ENCODE peak calls at places on chromosomes 12 and 14, in eight cellular contexts. Z is fibroblast of the conjunctiva, T is NCI-H1092, B is kidney tubule cell, H is NCI-H446, X is anterior cingulate cortex, S is amniotic stem cell, J is HFFc6. O is an unnamed sample.

GRCh38 chr12:127485528-127485927 is 781.4 kb upstream of the TMEM132C start:
- DNase-seq in Z (peak; percentile 67), T (no peak), B (peak; percentile 86), H (no peak), X (no peak), S (peak; percentile 91), J (peak; percentile 96), O (no peak)

GRCh38 chr12:62191747-62192485 is 68.3 kb upstream of the USP15 start:
- DNase-seq in Z (no peak), T (no peak), B (peak; percentile 61), H (no peak), X (no peak), S (peak; percentile 7), J (peak; percentile 19), O (peak; percentile 13)

GRCh38 chr14:105924951-105925591 is 398.7 kb downstream of the TMEM121 start:
- DNase-seq in Z (no peak), T (no peak), B (no peak), H (no peak), X (no peak), S (no peak), J (no peak), O (no peak)

GRCh38 chr14:81315344-81315743 is 84.8 kb downstream of the STON2 start:
- DNase-seq in Z (no peak), T (peak; percentile 35), B (no peak), H (no peak), X (no peak), S (no peak), J (no peak), O (no peak)

GRCh38 chr14:50666772-50667490 is 1.2 kb downstream of the SAV1 start:
- DNase-seq in Z (peak; percentile 50), T (no peak), B (peak; percentile 72), H (no peak), X (no peak), S (peak; percentile 18), J (peak; percentile 37), O (peak; percentile 43)

GRCh38 chr12:115871714-115872113 is 405.8 kb downstream of the MED13L start:
- DNase-seq in Z (peak; percentile 6), T (no peak), B (peak; percentile 33), H (no peak), X (no peak), S (no peak), J (peak; percentile 34), O (no peak)

GRCh38 chr12:1077036-1077803 is 86.2 kb downstream of the ERC1 start:
- DNase-seq in Z (no peak), T (no peak), B (no peak), H (no peak), X (no peak), S (no peak), J (no peak), O (no peak)

GRCh38 chr14:74488788-74489397 is 4.2 kb downstream of the NPC2 start:
- DNase-seq in Z (no peak), T (no peak), B (peak; percentile 73), H (no peak), X (no peak), S (peak; percentile 34), J (peak; percentile 53), O (no peak)

GRCh38 chr12:76536546-76536945 is 23.0 kb downstream of the OSBPL8 start:
- DNase-seq in Z (no peak), T (no peak), B (no peak), H (no peak), X (no peak), S (no peak), J (no peak), O (no peak)

GRCh38 chr12:78398750-78399149 is 465.8 kb upstream of the SYT1 start:
- DNase-seq in Z (no peak), T (no peak), B (peak; percentile 20), H (no peak), X (no peak), S (no peak), J (no peak), O (no peak)

GRCh38 chr14:24721772-24722171 is 87.8 kb upstream of the GZMB start:
- DNase-seq in Z (no peak), T (no peak), B (no peak), H (no peak), X (no peak), S (no peak), J (no peak), O (no peak)

GRCh38 chr14:98946995-98947394 is 325.0 kb downstream of the BCL11B start:
- DNase-seq in Z (peak; percentile 10), T (no peak), B (peak; percentile 10), H (no peak), X (no peak), S (no peak), J (no peak), O (no peak)

GRCh38 chr12:69821441-69822204 is 3.4 kb upstream of the MYRFL start:
- DNase-seq in Z (peak; percentile 39), T (peak; percentile 25), B (peak; percentile 75), H (peak; percentile 46), X (no peak), S (no peak), J (no peak), O (no peak)

GRCh38 chr12:47943492-47944359 is 19.7 kb upstream of the TMEM106C start:
- DNase-seq in Z (no peak), T (no peak), B (peak; percentile 13), H (no peak), X (no peak), S (no peak), J (no peak), O (no peak)

GRCh38 chr12:26668847-26669246 is 164.1 kb downstream of the ITPR2 start:
- DNase-seq in Z (no peak), T (no peak), B (no peak), H (no peak), X (no peak), S (no peak), J (no peak), O (no peak)

GRCh38 chr14:60488175-60488574 is 2.3 kb upstream of the C14orf39 start:
- DNase-seq in Z (no peak), T (no peak), B (no peak), H (no peak), X (no peak), S (no peak), J (no peak), O (no peak)

GRCh38 chr14:63297387-63297786 is 21.3 kb downstream of the GPHB5 start:
- DNase-seq in Z (no peak), T (no peak), B (no peak), H (no peak), X (no peak), S (no peak), J (no peak), O (no peak)

GRCh38 chr12:90015228-90015627 is 306.6 kb upstream of the ATP2B1 start:
- DNase-seq in Z (no peak), T (no peak), B (no peak), H (no peak), X (no peak), S (no peak), J (peak; percentile 31), O (no peak)

GRCh38 chr12:108777156-108777555 is 45.8 kb upstream of the CORO1C start:
- DNase-seq in Z (no peak), T (no peak), B (no peak), H (no peak), X (no peak), S (no peak), J (no peak), O (no peak)

GRCh38 chr14:94126419-94126677 is 3.1 kb downstream of the IFI27L2 start:
- DNase-seq in Z (no peak), T (no peak), B (no peak), H (no peak), X (no peak), S (no peak), J (no peak), O (no peak)

GRCh38 chr12:292186-292585 is 29.6 kb upstream of the SLC6A13 start:
- DNase-seq in Z (no peak), T (no peak), B (peak; percentile 70), H (no peak), X (no peak), S (peak; percentile 1), J (peak; percentile 20), O (no peak)

GRCh38 chr12:62848418-62848817 is 86.5 kb downstream of the PPM1H start:
- DNase-seq in Z (no peak), T (no peak), B (peak; percentile 99), H (no peak), X (no peak), S (peak; percentile 77), J (peak; percentile 89), O (no peak)

GRCh38 chr12:123941485-123942276 is 30.9 kb downstream of the CCDC92 start:
- DNase-seq in Z (no peak), T (no peak), B (no peak), H (no peak), X (no peak), S (no peak), J (no peak), O (no peak)

GRCh38 chr12:14664434-14665023 is 31.9 kb downstream of the GUCY2C start:
- DNase-seq in Z (peak; percentile 17), T (peak; percentile 15), B (peak; percentile 55), H (peak; percentile 9), X (no peak), S (no peak), J (peak; percentile 43), O (peak; percentile 47)

GRCh38 chr12:3049596-3050314 is 27.4 kb upstream of the TSPAN9 start:
- DNase-seq in Z (no peak), T (no peak), B (peak; percentile 68), H (no peak), X (no peak), S (no peak), J (no peak), O (no peak)